ENCODE peak calls at places on chromosomes 4 and X, in six cellular contexts. E is colonic mucosa, P is non-pigmented ciliary epithelial cell, Z is germinal center, W is RCC 7860, G is iPS-NIHi11. J is an unnamed sample.
A peak's percentile ranks its signal among the peaks of the same experiment; 100 is the strongest.

GRCh38 chr4:26964994-26965393 is 104.4 kb downstream of the STIM2 start:
- DNase-seq in P (no peak), G (no peak), W (no peak), Z (no peak), E (no peak), J (no peak)

GRCh38 chrX:134484039-134484438 is 24.1 kb downstream of the HPRT1 start:
- DNase-seq in E (no peak), G (no peak), W (peak; percentile 43), Z (no peak), P (no peak), J (peak; percentile 29)

GRCh38 chr4:128979934-128980333 is 113.4 kb downstream of the SCLT1 start:
- DNase-seq in Z (no peak), G (peak; percentile 22), E (no peak), P (peak; percentile 78), W (peak; percentile 70), J (no peak)

GRCh38 chrX:119753639-119754257 is 4.6 kb upstream of the SOWAHD start:
- DNase-seq in Z (peak; percentile 16), P (no peak), G (no peak), W (peak; percentile 36), E (peak; percentile 47), J (peak; percentile 44)

GRCh38 chr4:26576171-26576829 is 7.6 kb upstream of the TBC1D19 start:
- DNase-seq in W (no peak), Z (no peak), E (no peak), G (no peak), P (no peak), J (no peak)

GRCh38 chr4:24956091-24956490 is 43.2 kb upstream of the CCDC149 start:
- DNase-seq in P (no peak), W (no peak), Z (no peak), E (no peak), G (no peak), J (no peak)

GRCh38 chrX:38052096-38052495 is 45.7 kb downstream of the SYTL5 start:
- DNase-seq in Z (no peak), G (no peak), W (peak; percentile 80), P (peak; percentile 72), E (no peak), J (no peak)

GRCh38 chr4:6290769-6291547 is 21.3 kb downstream of the WFS1 start:
- DNase-seq in E (no peak), G (peak; percentile 54), P (no peak), W (no peak), Z (no peak), J (no peak)

GRCh38 chr4:6470502-6471302 is 1.7 kb downstream of the PPP2R2C start:
- DNase-seq in E (peak; percentile 26), P (no peak), G (peak; percentile 71), Z (no peak), W (peak; percentile 65), J (peak; percentile 18)

GRCh38 chrX:153876112-153876491 is 9.9 kb downstream of the L1CAM start:
- DNase-seq in G (no peak), Z (no peak), P (no peak), W (no peak), E (no peak), J (no peak)

GRCh38 chr4:26076000-26076587 is 162.1 kb downstream of the SMIM20 start:
- DNase-seq in Z (no peak), P (no peak), W (no peak), G (no peak), E (no peak), J (no peak)

J was measured in RPMI8226.